ENCODE peak calls at places on chromosomes 2 and 18, in eight cellular contexts. O is AG04450; A is left ventricle myocardium inferior; V is stimulated activated CD4-positive, alpha-beta T cell treated with anti-CD3 and anti-CD28 coated beads, Interleukin-15, amount 100 ng/mL, for 48 hours; D is HepG2; I is globus pallidus; X is central memory CD4-positive, alpha-beta T cell; G is A172. W is an unnamed sample.

GRCh38 chr2:119638891-119639539 is 40.0 kb upstream of the TMEM177 start:
- DNase-seq in V (no peak), D (no peak), A (no peak), G (no peak), I (peak), X (no peak), O (no peak), W (no peak)

GRCh38 chr2:68471385-68471784 is 4.0 kb downstream of the APLF start:
- DNase-seq in X (no peak), D (no peak), V (no peak), I (no peak), A (no peak), G (no peak), O (no peak), W (no peak)

GRCh38 chr18:3623769-3624545 is 174.0 kb downstream of the TGIF1 start:
- DNase-seq in X (no peak), G (peak), A (peak), D (peak), V (no peak), O (peak), I (no peak), W (peak)

GRCh38 chr2:55391155-55391554 is 28.5 kb downstream of the CCDC88A start:
- DNase-seq in A (no peak), G (no peak), I (no peak), D (peak), V (no peak), X (no peak), O (no peak), W (no peak)

GRCh38 chr2:185833864-185834263 is 95.3 kb downstream of the FSIP2 start:
- DNase-seq in G (peak), A (no peak), X (no peak), D (no peak), V (no peak), I (no peak), O (no peak), W (no peak)

GRCh38 chr2:108538000-108538625 is 3.8 kb downstream of the LIMS1 start:
- DNase-seq in V (no peak), I (no peak), G (no peak), D (no peak), X (no peak), O (no peak), A (no peak), W (no peak)

GRCh38 chr18:75141166-75141565 is 67.8 kb downstream of the PTGR3 start:
- DNase-seq in I (no peak), G (no peak), X (no peak), D (no peak), V (no peak), O (no peak), A (no peak), W (no peak)

GRCh38 chr18:35041752-35042379 is 653 bp downstream of the MAPRE2 start:
- DNase-seq in D (no peak), X (peak), A (no peak), O (no peak), I (no peak), V (no peak), G (peak), W (peak)

GRCh38 chr18:11842562-11842961 is 8.7 kb upstream of the CHMP1B start:
- DNase-seq in D (no peak), I (no peak), A (no peak), X (no peak), V (no peak), O (no peak), G (no peak), W (no peak)

GRCh38 chr2:196486145-196486544 is 153.4 kb upstream of the CCDC150 start:
- DNase-seq in I (peak), A (no peak), V (no peak), G (no peak), D (no peak), O (no peak), X (no peak), W (no peak)

GRCh38 chr18:63161728-63162195 is 157.8 kb downstream of the BCL2 start:
- DNase-seq in G (peak), V (peak), A (peak), I (no peak), O (peak), X (peak), D (peak), W (peak)

GRCh38 chr2:129713337-129713736 is 266.1 kb upstream of the RAB6C start:
- DNase-seq in O (no peak), V (no peak), G (no peak), D (no peak), X (no peak), A (no peak), I (no peak), W (no peak)

GRCh38 chr2:25324905-25325592 is 16.7 kb downstream of the DNMT3A start:
- DNase-seq in G (peak), I (no peak), O (no peak), A (no peak), X (no peak), V (no peak), D (no peak), W (no peak)

GRCh38 chr18:9066817-9067306 is 35.6 kb upstream of the NDUFV2 start:
- DNase-seq in G (peak), A (no peak), O (no peak), I (no peak), D (no peak), V (no peak), X (no peak), W (no peak)

GRCh38 chr2:108988076-108988795 is 784 bp downstream of the EDAR start:
- DNase-seq in A (no peak), G (no peak), D (no peak), O (no peak), X (no peak), V (no peak), I (no peak), W (no peak)